ENCODE peak calls at places on chromosomes 16 and 17, in five cellular contexts. L, I, N, A and Z are unnamed samples.

GRCh38 chr17:19867654-19868395 is at the start of gene ULK2:
- DNase-seq in L (peak), I (peak), N (peak), A (no peak), Z (peak)

GRCh38 chr17:30345527-30346075 is 11.7 kb upstream of the TMIGD1 start:
- DNase-seq in L (no peak), I (no peak), N (no peak), A (no peak), Z (no peak)

GRCh38 chr16:17336501-17336900 is 134.3 kb downstream of the XYLT1 start:
- DNase-seq in L (no peak), I (no peak), N (no peak), A (no peak), Z (no peak)

GRCh38 chr16:89422527-89422904 is 67.8 kb downstream of the ANKRD11 start:
- DNase-seq in L (no peak), I (peak), N (no peak), A (no peak), Z (no peak)

GRCh38 chr17:50212121-50212843 is 10.9 kb upstream of the COL1A1 start:
- DNase-seq in L (no peak), I (no peak), N (peak), A (no peak), Z (no peak)

GRCh38 chr17:78272181-78272913 is 40.9 kb downstream of the TMEM235 start:
- DNase-seq in L (peak), I (peak), N (no peak), A (no peak), Z (peak)

GRCh38 chr16:76441886-76442285 is 164.7 kb downstream of the CNTNAP4 start:
- DNase-seq in L (no peak), I (no peak), N (no peak), A (no peak), Z (no peak)

GRCh38 chr16:1791943-1792812 is 1.3 kb downstream of the IGFALS start:
- DNase-seq in L (no peak), I (peak), N (no peak), A (no peak), Z (no peak)

GRCh38 chr17:32486091-32486700 is 597 bp upstream of the CDK5R1 start:
- DNase-seq in L (no peak), I (peak), N (peak), A (peak), Z (no peak)

DNA sequence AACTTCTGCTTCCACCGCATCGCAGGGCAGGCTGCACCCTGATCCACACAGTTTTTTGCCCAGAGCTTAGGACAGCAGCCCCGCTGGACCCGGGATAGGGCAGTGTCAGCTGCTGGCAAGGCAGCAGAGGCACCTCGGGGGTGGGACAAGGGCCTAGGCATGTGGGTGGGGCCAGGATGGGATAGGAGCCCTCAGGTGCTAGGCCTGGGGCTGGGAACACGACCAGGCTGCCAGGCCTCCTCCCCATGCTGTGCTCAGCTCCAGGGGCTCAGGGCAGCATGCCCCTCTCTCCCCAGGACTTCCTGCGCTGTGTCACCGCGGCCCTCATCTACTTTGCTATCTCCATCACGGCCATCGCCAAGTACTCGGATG is 4.6 kb downstream of the CMTM3 start:
- DNase-seq in L (no peak), I (no peak), N (no peak), A (no peak), Z (no peak)
- H3K4me3 ChIP-seq in L (no peak), I (no peak), N (no peak), A (no peak), Z (no peak)

GRCh38 chr16:10314811-10315210 is 71.0 kb upstream of the ATF7IP2 start:
- DNase-seq in L (no peak), I (no peak), N (no peak), A (no peak), Z (no peak)

GRCh38 chr16:10314317-10314716 is 71.5 kb upstream of the ATF7IP2 start:
- DNase-seq in L (no peak), I (no peak), N (no peak), A (no peak), Z (no peak)

GRCh38 chr16:10312023-10312422 is 73.8 kb upstream of the ATF7IP2 start:
- DNase-seq in L (no peak), I (no peak), N (no peak), A (no peak), Z (no peak)

GRCh38 chr16:10309271-10309932 is 76.5 kb upstream of the ATF7IP2 start:
- DNase-seq in L (no peak), I (no peak), N (no peak), A (no peak), Z (no peak)

GRCh38 chr16:10312784-10313724 is 72.8 kb upstream of the ATF7IP2 start:
- DNase-seq in L (no peak), I (no peak), N (no peak), A (no peak), Z (no peak)
- H3K4me3 ChIP-seq in L (no peak), I (no peak), N (no peak), A (no peak), Z (no peak)

DNA sequence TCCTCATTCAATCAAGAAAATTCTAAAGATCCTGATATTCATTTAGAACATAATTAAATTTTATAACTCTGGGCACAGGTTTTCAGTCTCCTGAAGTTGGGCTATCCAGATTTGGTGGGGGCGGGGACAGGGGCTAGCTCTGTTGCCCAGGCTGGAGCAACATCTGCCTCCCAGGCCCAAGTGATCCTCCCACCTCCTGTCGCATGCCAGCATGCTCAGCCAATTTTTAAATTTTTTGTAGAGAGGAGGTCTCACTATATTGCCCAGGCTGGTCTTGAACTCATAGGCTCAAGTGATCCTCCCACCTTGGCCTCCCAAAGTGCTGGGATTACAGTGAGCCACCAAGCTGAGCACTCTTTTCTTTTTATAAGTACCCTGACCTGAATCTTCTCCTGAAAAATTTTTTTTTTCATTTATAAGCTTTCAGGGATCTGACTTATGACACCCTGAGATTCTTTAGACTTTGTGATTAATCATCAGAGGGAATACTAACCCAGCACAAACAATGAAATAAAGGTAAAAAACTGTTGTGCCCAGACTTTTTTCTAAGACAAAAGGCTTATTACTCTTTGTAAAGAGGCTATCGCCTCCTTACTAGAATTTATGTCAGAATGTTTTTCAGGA is 62.6 kb downstream of the TUBD1 start:
- DNase-seq in L (no peak), I (peak), N (peak), A (no peak), Z (no peak)
- H3K4me3 ChIP-seq in L (no peak), I (no peak), N (no peak), A (no peak), Z (peak)

DNA sequence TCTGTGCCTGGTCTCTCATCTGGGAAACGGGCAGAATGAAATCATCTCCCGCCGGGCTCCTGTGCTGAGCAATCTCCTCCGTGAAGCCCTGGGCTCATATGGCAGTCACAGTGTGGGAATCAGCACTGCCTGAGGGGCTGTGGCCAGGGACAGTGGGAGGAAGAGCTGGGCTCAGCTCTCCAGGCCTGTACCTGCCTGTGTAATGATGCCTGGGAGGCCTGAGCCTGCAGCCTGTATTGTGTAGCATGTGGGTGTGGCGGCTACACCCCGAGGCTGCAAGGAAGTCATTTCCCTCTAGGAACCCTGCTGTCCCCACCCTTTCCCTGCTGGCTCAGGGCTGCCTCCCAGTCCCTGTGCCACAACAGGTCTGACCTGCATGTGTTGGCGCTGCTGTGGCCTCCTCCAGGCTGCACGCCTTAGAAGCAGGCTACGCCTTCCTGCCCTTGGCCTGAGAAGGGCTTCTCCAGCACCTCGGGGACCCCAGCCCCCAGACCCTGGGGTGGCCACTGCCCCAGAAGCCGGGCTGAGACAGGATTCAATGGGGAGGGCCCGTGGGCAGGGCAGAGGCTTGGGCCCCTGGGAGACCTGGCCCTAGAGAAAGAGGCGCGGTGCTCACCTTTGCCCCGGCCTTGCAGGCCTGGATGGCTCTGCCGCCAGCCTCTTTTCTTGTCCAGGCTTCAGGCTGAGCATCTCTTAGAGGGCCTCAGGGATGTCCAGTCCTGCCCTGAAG is 2.1 kb downstream of the ITGB4 start:
- DNase-seq in L (no peak), I (no peak), N (no peak), A (no peak), Z (no peak)
- H3K4me3 ChIP-seq in L (peak), I (no peak), N (no peak), A (no peak), Z (no peak)

GRCh38 chr16:3036726-3037315 is at the start of gene BICDL2:
- DNase-seq in L (no peak), I (no peak), N (no peak), A (no peak), Z (no peak)
- H3K4me3 ChIP-seq in L (no peak), I (no peak), N (no peak), A (no peak), Z (no peak)

GRCh38 chr17:67442787-67443624 is 65.9 kb downstream of the PITPNC1 start:
- DNase-seq in L (no peak), I (peak), N (no peak), A (no peak), Z (no peak)
- H3K4me3 ChIP-seq in L (no peak), I (no peak), N (no peak), A (no peak), Z (no peak)

GRCh38 chr17:3513305-3514035 is 37.7 kb downstream of the ASPA start:
- DNase-seq in L (no peak), I (no peak), N (no peak), A (no peak), Z (no peak)
- H3K4me3 ChIP-seq in L (no peak), I (no peak), N (no peak), A (no peak), Z (no peak)

DNA sequence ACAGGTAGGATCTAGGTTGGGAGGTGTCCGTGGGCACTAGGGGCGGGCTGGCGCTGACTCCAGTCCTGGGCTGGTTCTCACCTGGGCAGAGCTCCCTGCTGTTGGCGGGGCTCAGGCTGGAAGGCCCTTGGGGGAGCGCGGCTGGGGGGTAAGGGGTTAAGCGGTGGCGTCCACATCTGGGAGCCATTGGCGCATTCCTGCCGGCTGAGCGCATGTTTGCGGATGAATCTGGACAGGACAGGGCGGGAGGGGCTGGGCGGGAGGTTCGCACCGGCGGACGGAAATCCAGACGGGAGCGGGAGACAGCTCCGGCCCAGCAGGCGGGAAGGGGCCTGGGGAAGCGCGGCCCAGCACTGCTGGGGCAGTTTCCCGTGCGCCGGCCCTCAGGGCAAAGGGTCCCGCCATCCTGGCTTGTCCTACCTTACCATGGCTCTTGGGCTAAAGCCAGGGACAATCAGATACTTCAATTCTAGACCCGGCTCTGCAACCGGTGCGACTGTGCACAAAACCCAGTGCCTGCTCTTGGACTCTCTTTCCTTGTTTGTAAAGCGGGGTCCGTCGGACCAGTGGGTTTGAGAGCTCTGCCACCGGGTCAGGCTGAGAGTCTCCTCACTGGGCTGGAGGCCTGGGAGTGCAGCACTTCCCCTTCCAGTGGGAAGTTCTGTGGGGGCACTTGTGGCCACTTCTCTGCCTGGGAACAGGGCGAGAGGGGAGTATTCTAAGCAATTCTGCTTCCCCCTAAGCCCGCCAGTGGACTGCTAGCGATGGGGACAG is 7.8 kb downstream of the RARA start:
- DNase-seq in L (peak), I (peak), N (peak), A (no peak), Z (peak)
- H3K4me3 ChIP-seq in L (peak), I (no peak), N (peak), A (no peak), Z (peak)

GRCh38 chr16:85462405-85463227 is 150.5 kb upstream of the GSE1 start:
- DNase-seq in L (no peak), I (no peak), N (no peak), A (peak), Z (no peak)
- H3K4me3 ChIP-seq in L (peak), I (no peak), N (peak), A (peak), Z (peak)